ENCODE peak calls at places on chromosomes 3 and 15, in ten cellular contexts. K is colonic mucosa, S is fibroblast of mammary gland, V is heart left ventricle, N is fibroblast of pulmonary artery, P is cardiac fibroblast, J is GM20000, C is left lung, G is thoracic aorta, B is body of pancreas. L is an unnamed sample.

GRCh38 chr15:39022532-39023305 is 458.1 kb upstream of the RASGRP1 start:
- DNase-seq in S (no peak), J (no peak), P (no peak), N (no peak), V (no peak), B (no peak), G (no peak), C (no peak), K (no peak), L (no peak)

GRCh38 chr15:42046597-42046996 is 25.8 kb upstream of the PLA2G4E start:
- DNase-seq in C (no peak), B (no peak), N (no peak), K (no peak), S (no peak), G (no peak), P (no peak), V (no peak), J (no peak), L (no peak)

GRCh38 chr3:127735767-127736693 is 63.3 kb downstream of the ABTB1 start:
- DNase-seq in P (peak; percentile 87), C (no peak), K (peak; percentile 46), G (no peak), B (peak; percentile 59), V (no peak), S (peak; percentile 88), J (peak; percentile 48), N (peak; percentile 72), L (peak; percentile 74)

GRCh38 chr3:86967062-86967461 is 23.9 kb downstream of the VGLL3 start:
- DNase-seq in K (no peak), P (no peak), C (no peak), J (no peak), G (no peak), N (no peak), S (no peak), B (no peak), V (no peak), L (no peak)

GRCh38 chr15:90413411-90414379 is 25.7 kb downstream of the IQGAP1 start:
- DNase-seq in K (no peak), B (no peak), G (no peak), P (peak; percentile 64), S (peak; percentile 57), J (no peak), V (no peak), N (peak; percentile 72), C (no peak), L (peak; percentile 38)

GRCh38 chr3:145807990-145808389 is 353.0 kb downstream of the PLOD2 start:
- DNase-seq in P (peak; percentile 43), V (no peak), C (no peak), J (no peak), N (peak; percentile 73), S (peak; percentile 54), K (no peak), B (no peak), G (no peak), L (peak; percentile 19)

GRCh38 chr3:146577662-146578061 is 27.5 kb downstream of the PLSCR5 start:
- DNase-seq in G (no peak), B (peak; percentile 59), V (no peak), J (peak; percentile 4), C (no peak), P (peak; percentile 84), S (peak; percentile 79), K (no peak), N (peak; percentile 88), L (peak; percentile 39)

GRCh38 chr15:64897345-64897985 is 14.2 kb upstream of the ANKDD1A start:
- DNase-seq in C (peak; percentile 82), N (peak; percentile 73), J (no peak), P (peak; percentile 79), K (no peak), G (peak; percentile 57), V (peak; percentile 86), S (peak; percentile 87), B (peak; percentile 74), L (peak; percentile 74)

GRCh38 chr3:132659370-132660055 is at the start of gene ACAD11:
- DNase-seq in S (peak; percentile 70), C (peak; percentile 89), J (peak; percentile 69), K (peak; percentile 85), G (peak; percentile 37), P (peak; percentile 75), V (peak; percentile 81), N (peak; percentile 67), B (peak; percentile 74), L (peak; percentile 64)

GRCh38 chr15:41961803-41962202 is 10.6 kb downstream of the EHD4 start:
- DNase-seq in C (no peak), V (no peak), S (no peak), G (no peak), P (no peak), N (no peak), B (no peak), J (no peak), K (no peak), L (no peak)

GRCh38 chr3:150168694-150169093 is 198.0 kb upstream of the PFN2 start:
- DNase-seq in G (no peak), B (peak; percentile 64), J (no peak), S (peak; percentile 77), C (no peak), K (no peak), V (no peak), P (peak; percentile 40), N (peak; percentile 44), L (peak; percentile 35)

GRCh38 chr3:163924600-163924999 is 1153.7 kb downstream of the SI start:
- DNase-seq in G (no peak), N (no peak), C (no peak), S (no peak), B (no peak), P (no peak), J (no peak), V (no peak), K (no peak), L (no peak)

GRCh38 chr15:74863239-74864056 is 9.7 kb downstream of the SCAMP2 start:
- DNase-seq in N (peak; percentile 8), P (peak; percentile 40), C (no peak), S (peak; percentile 33), K (no peak), B (no peak), G (no peak), J (no peak), V (no peak), L (peak; percentile 21)

GRCh38 chr3:112786002-112786590 is 60.6 kb downstream of the CD200R1L start:
- DNase-seq in C (no peak), K (no peak), P (no peak), G (no peak), B (no peak), S (no peak), J (no peak), N (peak; percentile 62), V (no peak), L (no peak)

DNA sequence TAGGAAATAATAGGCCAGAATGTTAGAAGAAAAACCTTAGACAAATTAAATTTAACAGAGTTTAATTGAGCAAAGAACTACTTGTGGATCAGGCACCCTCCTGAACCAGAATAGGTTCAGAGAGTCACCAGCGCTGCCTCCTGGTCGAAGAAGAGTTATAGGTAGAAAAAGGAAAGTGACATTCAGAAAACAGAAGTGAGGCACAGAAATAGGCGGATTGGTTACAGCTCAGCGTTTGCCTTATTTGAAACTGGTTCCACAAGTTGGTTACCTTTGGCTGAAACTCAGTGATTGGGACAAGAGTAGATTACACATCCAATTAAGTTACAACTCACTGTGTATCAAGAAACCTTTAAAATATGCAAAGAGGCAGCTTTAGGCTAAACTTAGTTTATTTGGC is 4.4 kb downstream of the AADAC start:
- DNase-seq in C (no peak), N (no peak), P (no peak), V (no peak), B (peak; percentile 56), S (no peak), G (no peak), J (no peak), K (no peak), L (no peak)
- TF ChIP-seq CTCF in C (no peak), N (no peak), P (no peak), V (no peak), B (no peak), S (no peak), G (no peak), J (no peak), K (no peak), L (no peak)

GRCh38 chr3:84943379-84943778 is 15.4 kb upstream of the CADM2 start:
- DNase-seq in G (no peak), K (no peak), N (no peak), P (no peak), S (no peak), V (no peak), J (no peak), C (no peak), B (no peak), L (no peak)
- TF ChIP-seq CTCF in G (no peak), K (no peak), N (no peak), P (no peak), S (no peak), V (no peak), J (no peak), C (no peak), B (no peak), L (no peak)

GRCh38 chr3:28077566-28077965 is 163.9 kb upstream of the CMC1 start:
- DNase-seq in G (no peak), B (peak; percentile 34), J (no peak), S (peak; percentile 56), V (no peak), P (peak; percentile 70), N (peak; percentile 47), K (no peak), C (no peak), L (no peak)
- TF ChIP-seq CTCF in G (peak; percentile 17), B (no peak), J (no peak), S (peak; percentile 29), V (no peak), P (peak; percentile 35), N (peak; percentile 15), K (no peak), C (no peak), L (no peak)

DNA sequence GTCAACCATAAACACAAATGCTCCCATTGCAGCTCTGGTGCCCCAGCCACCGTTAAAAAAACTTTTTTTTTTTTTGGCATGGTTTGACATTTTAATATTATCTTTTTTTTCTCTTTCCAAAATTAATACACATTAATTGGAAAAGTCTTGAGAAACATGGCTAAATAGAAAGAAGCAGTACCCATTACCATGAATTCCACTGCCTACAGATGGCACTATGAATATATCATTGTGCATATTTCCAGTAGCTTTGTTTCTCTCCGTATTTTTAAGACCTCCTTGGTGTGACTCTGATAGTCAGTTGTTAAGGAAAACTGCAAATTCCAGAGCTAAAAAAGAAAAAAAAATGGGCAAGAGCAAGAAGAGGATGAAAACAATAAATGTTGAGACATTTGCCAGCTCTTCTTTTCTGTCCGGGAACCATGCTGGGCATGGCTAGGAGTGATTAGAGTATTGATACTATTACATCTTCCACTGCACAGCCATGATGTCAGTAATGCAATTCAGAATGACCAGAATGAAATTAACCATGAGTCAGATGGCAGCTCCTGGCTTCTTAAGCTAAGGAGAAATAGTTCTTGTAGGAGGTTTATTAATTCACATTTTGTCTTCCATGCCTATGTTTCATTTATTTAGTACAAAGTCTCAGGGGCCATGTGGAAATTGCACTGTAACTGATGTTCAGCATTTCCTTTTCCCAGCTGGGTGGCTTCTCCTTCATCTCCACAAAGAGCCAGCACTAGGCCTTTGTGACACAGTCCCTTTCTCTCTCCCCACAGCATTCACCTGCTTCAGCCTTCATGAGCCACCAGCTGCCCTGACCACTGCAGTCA is 31.9 kb downstream of the SLC7A14 start:
- DNase-seq in B (no peak), N (peak; percentile 32), S (peak; percentile 39), G (no peak), K (no peak), P (peak; percentile 35), J (no peak), C (no peak), V (no peak), L (no peak)
- TF ChIP-seq CTCF in B (no peak), N (peak; percentile 13), S (no peak), G (no peak), K (no peak), P (no peak), J (no peak), C (no peak), V (no peak), L (peak; percentile 26)

L was measured in HFFc6.